ENCODE peak calls at places on chromosomes 1 and 21, in six cellular contexts. V is PC-3, N is mucosa of descending colon, K is upper lobe of right lung, M is cardiac muscle cell, U is kidney epithelial cell. A is an unnamed sample.

GRCh38 chr1:110171134-110171733 is 20.9 kb downstream of the SLC6A17 start:
- DNase-seq in V (no peak), N (no peak), K (no peak), M (no peak), U (no peak), A (no peak)

GRCh38 chr21:28822882-28823335 is 169.8 kb downstream of the LTN1 start:
- DNase-seq in V (peak), N (no peak), K (no peak), M (peak), U (no peak), A (no peak)

GRCh38 chr1:247118946-247119446 is 14.8 kb upstream of the ZNF669 start:
- DNase-seq in V (peak), N (no peak), K (no peak), M (peak), U (no peak), A (peak)

GRCh38 chr21:15425049-15425448 is 304.7 kb upstream of the USP25 start:
- DNase-seq in V (no peak), N (no peak), K (no peak), M (no peak), U (no peak), A (no peak)

GRCh38 chr1:209590405-209590804 is 6.9 kb downstream of the CAMK1G start:
- DNase-seq in V (no peak), N (no peak), K (no peak), M (peak), U (no peak), A (no peak)

GRCh38 chr1:165075725-165076370 is 280.7 kb downstream of the LMX1A start:
- DNase-seq in V (peak), N (no peak), K (no peak), M (peak), U (no peak), A (peak)

GRCh38 chr1:2595812-2596529 is 9.4 kb downstream of the PRXL2B start:
- DNase-seq in V (no peak), N (peak), K (peak), M (no peak), U (no peak), A (no peak)

GRCh38 chr21:15483138-15483780 is 246.5 kb upstream of the USP25 start:
- DNase-seq in V (peak), N (peak), K (peak), M (peak), U (peak), A (peak)

DNA sequence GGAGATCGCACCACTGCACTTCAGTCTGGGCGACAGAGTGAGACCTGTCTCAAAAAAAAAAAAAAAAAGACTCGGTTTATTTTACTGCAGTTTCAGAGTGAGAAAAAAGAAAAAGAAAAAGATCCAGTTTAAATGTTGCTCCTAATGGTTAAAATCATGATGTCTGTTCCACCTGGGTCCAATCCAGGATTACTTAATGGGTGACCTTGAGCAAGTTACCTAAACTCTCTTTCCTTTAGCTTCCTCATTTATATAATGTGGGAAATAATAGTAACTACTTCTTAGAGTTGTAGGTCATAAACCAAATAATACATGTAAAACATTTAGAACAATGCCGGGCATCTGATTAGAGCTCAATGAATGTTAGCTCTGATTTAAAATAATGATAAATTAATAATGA is 19.4 kb upstream of the RNF11 start:
- DNase-seq in V (no peak), N (no peak), K (no peak), M (no peak), U (no peak), A (no peak)
- H3K4me3 ChIP-seq in V (no peak), N (no peak), K (no peak), M (no peak), U (no peak), A (no peak)

GRCh38 chr1:18246543-18246942 is 138.9 kb downstream of the IGSF21 start:
- DNase-seq in V (no peak), N (no peak), K (no peak), M (no peak), U (no peak), A (no peak)
- TF ChIP-seq CTCF in V (peak), N (no peak), K (no peak), M (no peak), U (no peak), A (no peak)

DNA sequence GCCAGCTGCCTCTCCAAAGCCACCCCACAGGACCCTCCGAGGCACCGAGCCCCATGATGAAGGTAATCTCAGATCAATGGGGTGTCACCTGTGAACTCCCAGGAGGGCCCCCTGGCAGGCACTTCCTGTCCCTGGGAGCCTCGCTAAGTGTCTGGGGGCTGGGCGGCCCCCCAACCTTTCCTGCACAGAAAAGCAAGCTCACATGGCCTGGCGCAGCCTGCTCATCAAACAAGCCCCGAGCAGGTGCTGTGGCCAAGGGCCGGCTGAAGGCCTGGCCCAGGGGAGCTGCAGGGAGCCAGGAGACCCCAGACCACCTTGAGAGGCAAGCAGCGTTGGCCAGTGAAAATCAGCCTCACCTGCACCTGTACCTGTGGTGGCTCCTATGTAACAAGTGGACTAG is 2.9 kb downstream of the RIPK4 start:
- DNase-seq in V (no peak), N (no peak), K (no peak), M (no peak), U (no peak), A (no peak)
- H3K4me3 ChIP-seq in V (peak), N (no peak), K (no peak), M (no peak), U (peak), A (no peak)

DNA sequence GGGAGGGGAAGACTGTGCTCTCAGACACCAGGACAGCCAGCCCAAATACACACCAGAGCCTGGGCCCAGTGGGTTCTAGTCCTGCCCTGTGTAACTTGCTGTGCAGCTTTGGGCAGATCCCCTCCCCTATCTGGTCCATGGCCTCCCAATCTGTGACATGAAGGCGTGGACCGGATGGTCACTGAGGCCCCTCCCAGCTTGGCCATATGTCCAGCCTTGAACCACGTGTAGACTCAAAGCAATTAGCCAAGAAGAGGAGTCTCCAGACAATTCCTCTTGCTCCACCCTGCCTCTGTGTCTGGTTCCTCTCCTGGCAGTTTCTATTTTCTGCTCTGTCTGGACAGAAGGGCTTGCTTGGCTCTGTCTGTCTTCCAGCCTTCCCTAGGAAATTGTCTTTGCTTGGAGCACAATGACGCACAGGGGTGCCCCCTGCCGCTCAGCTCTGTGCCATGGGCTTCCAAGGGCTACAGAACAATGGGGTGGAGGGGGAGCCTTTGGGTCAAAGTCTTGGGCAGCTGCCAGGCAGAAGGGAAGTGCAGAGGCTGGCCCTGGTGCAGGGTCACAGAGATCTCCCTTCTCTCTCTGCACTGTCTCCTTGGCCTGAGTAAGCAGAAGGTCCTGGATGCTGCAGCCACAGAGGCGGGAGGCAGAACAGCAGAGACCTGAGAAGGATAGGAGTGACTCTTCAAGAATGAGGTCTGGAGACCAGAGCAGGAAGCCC is 66.1 kb downstream of the TENT5C start:
- DNase-seq in V (no peak), N (peak), K (peak), M (peak), U (no peak), A (peak)
- TF ChIP-seq CTCF in V (peak), N (no peak), K (peak), M (peak), U (no peak), A (peak)

DNA sequence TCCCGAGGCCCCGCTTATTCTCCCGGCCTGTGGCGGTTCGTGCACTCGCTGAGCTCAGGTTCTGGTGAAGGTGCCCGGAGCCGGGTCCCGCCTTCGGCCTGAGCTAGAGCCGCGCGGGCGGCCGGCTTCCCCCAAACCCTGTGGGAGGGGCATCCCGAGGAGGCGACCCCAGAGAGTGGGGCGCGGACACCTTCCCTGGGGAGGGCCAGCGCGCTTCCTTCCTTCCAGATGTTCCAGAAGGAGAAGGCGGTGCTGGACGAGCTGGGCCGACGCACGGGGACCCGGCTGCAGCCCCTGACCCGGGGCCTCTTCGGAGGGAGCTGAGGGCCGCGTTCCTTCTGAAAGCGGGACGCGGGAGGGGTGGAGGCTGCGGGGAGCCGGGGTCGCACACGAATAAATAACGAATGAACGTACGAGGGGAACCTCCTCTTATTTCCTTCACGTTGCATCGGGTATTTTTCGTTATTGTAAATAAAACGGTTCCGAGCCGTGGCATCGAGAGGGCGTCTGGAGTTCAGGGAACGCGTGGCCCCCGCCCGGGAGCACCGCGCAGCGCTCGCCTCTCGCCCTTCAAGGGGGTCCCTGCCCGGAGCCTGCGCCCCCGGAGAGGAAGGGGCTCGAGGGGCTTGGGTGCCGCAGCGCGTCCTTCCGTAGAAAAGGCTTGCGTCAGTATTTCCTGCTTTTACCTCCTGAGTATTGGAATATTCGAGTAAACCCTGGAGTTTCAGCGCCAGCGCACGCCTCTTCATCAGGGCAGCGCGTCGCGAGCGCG is 11.4 kb downstream of the YBEY start:
- DNase-seq in V (no peak), N (peak), K (no peak), M (peak), U (no peak), A (peak)
- H3K4me3 ChIP-seq in V (no peak), N (no peak), K (peak), M (no peak), U (peak), A (peak)